ENCODE peak calls at places on chromosomes 7 and 10, in six cellular contexts. R is endothelial cell, P is hippocampal formation, T is Right ventricle myocardium inferior, M is WERI-Rb-1, Y is GF-D8. V is an unnamed sample.

GRCh38 chr7:122893486-122893885 is 7.2 kb upstream of the CADPS2 start:
- DNase-seq in R (no peak), P (no peak), T (no peak), M (no peak), Y (no peak), V (no peak)

GRCh38 chr7:12783421-12783820 is 96.0 kb downstream of the ARL4A start:
- DNase-seq in R (no peak), P (no peak), T (no peak), M (no peak), Y (no peak), V (no peak)

GRCh38 chr7:92768501-92769360 is 67.6 kb downstream of the CDK6 start:
- DNase-seq in R (no peak), P (peak; percentile 21), T (no peak), M (no peak), Y (no peak), V (no peak)

GRCh38 chr7:34087892-34088891 is 182.9 kb downstream of the BMPER start:
- DNase-seq in R (peak; percentile 53), P (no peak), T (no peak), M (peak; percentile 69), Y (no peak), V (peak; percentile 42)

GRCh38 chr10:13758302-13758701 is 171.5 kb downstream of the PRPF18 start:
- DNase-seq in R (peak; percentile 21), P (no peak), T (no peak), M (peak; percentile 48), Y (no peak), V (no peak)

GRCh38 chr10:121183241-121183640 is 332.1 kb downstream of the WDR11 start:
- DNase-seq in R (no peak), P (no peak), T (no peak), M (peak; percentile 73), Y (no peak), V (no peak)

GRCh38 chr10:101308051-101308450 is 45.9 kb upstream of the BTRC start:
- DNase-seq in R (no peak), P (no peak), T (no peak), M (no peak), Y (no peak), V (no peak)

GRCh38 chr7:42237891-42238531 is 1.0 kb upstream of the GLI3 start:
- DNase-seq in R (peak; percentile 66), P (peak; percentile 49), T (peak; percentile 85), M (peak; percentile 7), Y (no peak), V (peak; percentile 46)

GRCh38 chr7:108420482-108420908 is 35.7 kb downstream of the NRCAM start:
- DNase-seq in R (no peak), P (no peak), T (no peak), M (no peak), Y (peak; percentile 71), V (no peak)

GRCh38 chr10:11225935-11226334 is 208.3 kb downstream of the CELF2 start:
- DNase-seq in R (no peak), P (no peak), T (peak; percentile 72), M (no peak), Y (peak; percentile 74), V (no peak)

GRCh38 chr7:159036916-159037605 is 107.6 kb downstream of the VIPR2 start:
- DNase-seq in R (no peak), P (no peak), T (no peak), M (no peak), Y (no peak), V (no peak)

GRCh38 chr7:158847451-158847866 is 8.9 kb upstream of the DYNC2I1 start:
- DNase-seq in R (no peak), P (no peak), T (no peak), M (no peak), Y (no peak), V (no peak)

GRCh38 chr7:138064856-138065357 is 11.4 kb upstream of the AKR1D1 start:
- DNase-seq in R (no peak), P (no peak), T (no peak), M (no peak), Y (no peak), V (no peak)

GRCh38 chr10:123847686-123848432 is 43.7 kb downstream of the CPXM2 start:
- DNase-seq in R (no peak), P (no peak), T (no peak), M (no peak), Y (no peak), V (no peak)

V was measured in Karpas-422.